ENCODE peak calls at places on chromosomes 4 and X, in six cellular contexts. H is brain microvascular endothelial cell, O is colonic mucosa, N is heart right ventricle, I is lower lobe of right lung, S is tibial artery. U is an unnamed sample.

GRCh38 chr4:184386271-184386781 is 88.0 kb downstream of the IRF2 start:
- DNase-seq in N (no peak), H (no peak), I (no peak), S (no peak), O (peak), U (no peak)

GRCh38 chr4:35052546-35052945 is 1191.8 kb downstream of the ARAP2 start:
- DNase-seq in O (no peak), N (no peak), S (no peak), H (no peak), I (no peak), U (no peak)

GRCh38 chr4:74531952-74532794 is 87.2 kb downstream of the AREG start:
- DNase-seq in N (no peak), O (peak), I (no peak), S (no peak), H (peak), U (no peak)

GRCh38 chr4:140556372-140557085 is 12.2 kb downstream of the UCP1 start:
- DNase-seq in H (no peak), I (no peak), O (no peak), N (no peak), S (no peak), U (no peak)

GRCh38 chrX:120251471-120252011 is 929 bp downstream of the ZBTB33 start:
- DNase-seq in I (no peak), N (peak), O (peak), H (no peak), S (no peak), U (no peak)

GRCh38 chr4:1235381-1236102 is 13.4 kb downstream of the CTBP1 start:
- DNase-seq in O (no peak), I (no peak), S (peak), N (peak), H (no peak), U (peak)

GRCh38 chr4:145788765-145789164 is 108.8 kb downstream of the C4orf51 start:
- DNase-seq in O (no peak), S (no peak), H (no peak), I (no peak), N (no peak), U (no peak)

GRCh38 chr4:85496146-85496849 is 21.3 kb downstream of the ARHGAP24 start:
- DNase-seq in O (no peak), I (no peak), H (peak), S (no peak), N (no peak), U (no peak)

GRCh38 chrX:11954196-11954595 is 184.1 kb upstream of the FRMPD4 start:
- DNase-seq in O (no peak), H (no peak), I (no peak), N (no peak), S (no peak), U (no peak)

GRCh38 chrX:103376118-103376978 is at the start of gene BEX3:
- DNase-seq in H (no peak), S (peak), I (peak), N (peak), O (peak), U (peak)

GRCh38 chrX:143998261-143998660 is 114.4 kb downstream of the UBE2NL start:
- DNase-seq in O (no peak), I (no peak), S (no peak), N (no peak), H (no peak), U (no peak)

GRCh38 chr4:84678976-84679744 is 96.2 kb downstream of the CDS1 start:
- DNase-seq in N (no peak), I (no peak), O (no peak), S (peak), H (no peak), U (no peak)

GRCh38 chr4:79535516-79535915 is 127.5 kb upstream of the GK2 start:
- DNase-seq in H (no peak), O (no peak), S (no peak), I (no peak), N (no peak), U (no peak)

GRCh38 chrX:14352511-14352910 is 176.8 kb upstream of the GLRA2 start:
- DNase-seq in S (no peak), O (no peak), I (no peak), N (no peak), H (no peak), U (no peak)

GRCh38 chr4:168696828-168697227 is 200.0 kb downstream of the PALLD start:
- DNase-seq in N (no peak), S (no peak), H (no peak), O (no peak), I (no peak), U (no peak)

DNA sequence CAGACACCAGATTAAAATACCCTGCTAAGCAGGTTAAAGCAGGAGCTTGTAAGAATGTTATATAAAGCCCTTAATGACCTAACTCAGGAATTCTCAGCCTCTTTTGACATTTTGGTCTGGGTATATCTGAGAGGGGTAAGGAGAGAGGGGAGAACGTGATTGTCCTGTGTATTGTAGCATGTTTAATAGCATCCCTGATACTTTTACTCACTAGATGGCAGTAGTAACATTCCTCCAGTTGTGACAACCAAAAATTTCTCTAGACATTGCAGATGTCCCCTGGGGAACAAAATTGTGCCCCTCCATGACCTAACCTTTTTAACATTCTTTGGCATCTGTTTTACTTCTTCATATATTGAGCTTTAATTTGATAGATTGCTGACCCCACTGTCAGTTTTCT is 17.9 kb downstream of the SMARCA5 start:
- DNase-seq in S (no peak), H (no peak), N (no peak), O (no peak), I (no peak), U (no peak)
- H3K27ac ChIP-seq in S (no peak), H (no peak), N (no peak), O (no peak), I (no peak), U (no peak)

DNA sequence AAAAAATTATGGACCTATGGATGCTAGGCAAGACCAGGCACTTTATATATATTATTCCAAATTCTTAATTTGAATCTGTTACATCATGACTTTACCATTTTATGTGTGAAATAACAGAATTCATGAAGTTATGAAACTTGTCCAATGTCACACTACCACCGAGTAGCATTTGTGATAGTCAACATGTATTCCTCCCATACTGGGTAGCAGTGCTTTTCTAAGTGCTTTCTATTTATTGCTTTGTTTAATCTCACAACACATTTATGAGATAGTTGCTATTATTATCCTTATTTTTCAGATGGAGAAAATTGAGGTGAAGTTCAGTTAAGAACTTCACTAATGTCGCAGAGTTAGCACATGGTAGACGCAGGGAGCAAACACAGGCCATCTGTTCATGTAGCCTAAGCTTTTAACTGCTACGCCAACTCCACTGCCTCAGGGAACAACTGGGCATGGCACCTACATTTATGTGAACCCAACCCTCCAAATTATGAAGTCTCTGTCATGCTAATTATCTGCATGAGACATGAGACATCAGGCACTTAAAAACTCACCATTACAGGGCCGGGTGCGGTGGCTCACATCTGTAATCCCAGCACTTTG is 20.8 kb downstream of the GUCY1A1 start:
- DNase-seq in O (no peak), S (no peak), I (no peak), H (no peak), N (no peak), U (no peak)
- H3K27ac ChIP-seq in O (no peak), S (no peak), I (no peak), H (no peak), N (no peak), U (no peak)

GRCh38 chr4:125368684-125369083 is 53.9 kb downstream of the FAT4 start:
- DNase-seq in S (no peak), H (peak), I (no peak), O (no peak), N (no peak), U (no peak)
- H3K27ac ChIP-seq in S (peak), H (peak), I (no peak), O (no peak), N (peak), U (no peak)

GRCh38 chrX:26871967-26872366 is 591.2 kb downstream of the PPP4R3C start:
- DNase-seq in O (no peak), S (no peak), H (no peak), I (no peak), N (no peak), U (no peak)

DNA sequence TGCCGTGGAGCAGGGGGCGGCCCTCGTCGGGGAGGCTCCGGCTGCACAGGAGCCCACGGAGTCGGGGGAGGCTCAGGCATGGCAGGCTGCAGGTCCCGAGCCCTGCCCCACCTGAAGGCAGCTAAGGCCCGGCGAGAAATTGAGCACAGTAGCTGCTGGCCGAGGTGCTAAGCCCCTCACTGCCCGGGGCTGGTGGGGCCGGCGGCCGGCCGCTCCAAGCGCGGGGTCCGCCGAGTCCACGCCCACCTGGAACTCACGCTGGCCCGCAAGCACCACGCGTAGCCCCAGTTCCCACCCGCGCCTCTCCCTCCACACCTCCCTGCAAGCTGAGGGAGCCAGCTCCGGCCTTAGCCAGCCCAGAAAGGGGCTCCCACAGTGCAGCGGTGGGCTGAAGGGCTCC is 589.4 kb downstream of the PPP4R3C start:
- DNase-seq in N (no peak), O (no peak), S (no peak), I (no peak), H (no peak), U (no peak)
- H3K27ac ChIP-seq in N (no peak), O (no peak), S (no peak), I (no peak), H (no peak), U (no peak)

DNA sequence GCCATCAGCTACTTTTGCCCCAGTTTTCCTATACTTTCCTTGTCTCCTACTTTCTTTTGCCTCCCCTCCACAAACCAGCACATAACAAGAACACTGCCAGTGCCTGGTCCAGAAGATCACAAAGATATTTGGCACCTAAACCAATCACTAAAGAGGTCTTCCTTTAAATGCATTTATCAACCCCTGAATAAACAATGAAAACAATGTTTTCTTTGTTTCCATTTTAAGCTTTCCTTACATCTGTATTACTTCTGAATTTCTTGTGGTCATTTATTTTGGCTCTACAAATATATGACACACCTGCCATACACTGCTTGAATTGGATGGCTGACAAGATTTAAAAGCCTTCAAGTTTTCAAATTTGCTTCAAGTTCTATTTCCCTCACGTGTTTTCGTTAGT is 43.9 kb downstream of the MBNL3 start:
- DNase-seq in N (no peak), I (no peak), H (no peak), S (no peak), O (no peak), U (no peak)
- H3K27ac ChIP-seq in N (no peak), I (no peak), H (no peak), S (no peak), O (no peak), U (no peak)